ENCODE peak calls at places on chromosome 15, in seven cellular contexts. I is PC-9; C is uterus; X is CD8-positive, alpha-beta memory T cell; M is body of pancreas; R is transverse colon; P is CD8-positive, alpha-beta T cell. W is an unnamed sample.

GRCh38 chr15:76328106-76328696 is 8.4 kb upstream of the ISL2 start:
- DNase-seq in I (no peak), C (no peak), X (no peak), M (no peak), R (no peak), P (no peak), W (no peak)

GRCh38 chr15:71374607-71375352 is 259.5 kb downstream of the THSD4 start:
- DNase-seq in I (no peak), C (no peak), X (no peak), M (no peak), R (peak; percentile 24), P (no peak), W (no peak)

GRCh38 chr15:33200444-33200843 is 5.9 kb upstream of the FMN1 start:
- DNase-seq in I (peak; percentile 55), C (no peak), X (no peak), M (no peak), R (no peak), P (no peak), W (no peak)

GRCh38 chr15:56365075-56365711 is at the start of gene TEX9:
- DNase-seq in I (peak; percentile 66), C (peak; percentile 83), X (peak; percentile 40), M (peak; percentile 88), R (peak; percentile 91), P (peak; percentile 42), W (peak; percentile 60)

GRCh38 chr15:22913646-22914380 is 66.4 kb downstream of the CYFIP1 start:
- DNase-seq in I (no peak), C (no peak), X (no peak), M (no peak), R (no peak), P (no peak), W (no peak)

GRCh38 chr15:73082719-73083275 is 30.5 kb downstream of the NEO1 start:
- DNase-seq in I (no peak), C (no peak), X (no peak), M (no peak), R (no peak), P (no peak), W (no peak)

GRCh38 chr15:62107561-62108110 is 40.9 kb downstream of the C2CD4A start:
- DNase-seq in I (no peak), C (no peak), X (no peak), M (no peak), R (no peak), P (no peak), W (no peak)

GRCh38 chr15:92780816-92781215 is 119.3 kb upstream of the CHD2 start:
- DNase-seq in I (no peak), C (no peak), X (no peak), M (no peak), R (no peak), P (no peak), W (no peak)

GRCh38 chr15:68595761-68596160 is 17.0 kb downstream of the CORO2B start:
- DNase-seq in I (no peak), C (no peak), X (no peak), M (no peak), R (no peak), P (no peak), W (no peak)

GRCh38 chr15:58486564-58486963 is 54.8 kb downstream of the LIPC start:
- DNase-seq in I (no peak), C (no peak), X (no peak), M (no peak), R (no peak), P (no peak), W (no peak)

GRCh38 chr15:38514601-38515000 is 50.0 kb downstream of the RASGRP1 start:
- DNase-seq in I (no peak), C (no peak), X (no peak), M (no peak), R (no peak), P (no peak), W (no peak)

GRCh38 chr15:57647071-57647790 is 55.5 kb downstream of the MYZAP start:
- DNase-seq in I (no peak), C (no peak), X (no peak), M (no peak), R (no peak), P (no peak), W (no peak)

GRCh38 chr15:101215681-101216080 is 36.2 kb downstream of the CHSY1 start:
- DNase-seq in I (no peak), C (no peak), X (no peak), M (no peak), R (no peak), P (no peak), W (no peak)

GRCh38 chr15:66965201-66965900 is 100.1 kb upstream of the SMAD3 start:
- DNase-seq in I (no peak), C (no peak), X (no peak), M (no peak), R (no peak), P (no peak), W (no peak)

GRCh38 chr15:48643776-48644497 is 1.6 kb downstream of the FBN1 start:
- DNase-seq in I (no peak), C (no peak), X (no peak), M (no peak), R (no peak), P (no peak), W (no peak)

GRCh38 chr15:51193526-51193925 is 98.8 kb upstream of the TNFAIP8L3 start:
- DNase-seq in I (no peak), C (no peak), X (no peak), M (no peak), R (no peak), P (no peak), W (no peak)

GRCh38 chr15:101148881-101149664 is 102.8 kb downstream of the CHSY1 start:
- DNase-seq in I (no peak), C (no peak), X (no peak), M (no peak), R (no peak), P (no peak), W (no peak)

GRCh38 chr15:73344051-73344450 is 24.7 kb downstream of the HCN4 start:
- DNase-seq in I (no peak), C (no peak), X (no peak), M (no peak), R (no peak), P (no peak), W (no peak)

GRCh38 chr15:77992356-77993222 is 84.9 kb downstream of the TBC1D2B start:
- DNase-seq in I (no peak), C (no peak), X (no peak), M (peak; percentile 63), R (no peak), P (no peak), W (no peak)

GRCh38 chr15:77988386-77989301 is 88.9 kb downstream of the TBC1D2B start:
- DNase-seq in I (no peak), C (peak; percentile 18), X (no peak), M (peak; percentile 52), R (no peak), P (no peak), W (no peak)

GRCh38 chr15:77991029-77991406 is 86.5 kb downstream of the TBC1D2B start:
- DNase-seq in I (no peak), C (no peak), X (no peak), M (no peak), R (no peak), P (no peak), W (no peak)

GRCh38 chr15:77998592-77998991 is 78.9 kb downstream of the TBC1D2B start:
- DNase-seq in I (no peak), C (no peak), X (no peak), M (no peak), R (no peak), P (no peak), W (no peak)

GRCh38 chr15:77993374-77993911 is 84.1 kb downstream of the TBC1D2B start:
- DNase-seq in I (no peak), C (no peak), X (no peak), M (no peak), R (no peak), P (no peak), W (no peak)
- H3K27me3 ChIP-seq in I (no peaks in the 10 kb centered on the region), C (no peaks in the 10 kb centered on the region), X (no peaks in the 10 kb centered on the region), M (no peaks in the 10 kb centered on the region), R (no peaks in the 10 kb centered on the region), P (no peaks in the 10 kb centered on the region), W (no peaks in the 10 kb centered on the region)

DNA sequence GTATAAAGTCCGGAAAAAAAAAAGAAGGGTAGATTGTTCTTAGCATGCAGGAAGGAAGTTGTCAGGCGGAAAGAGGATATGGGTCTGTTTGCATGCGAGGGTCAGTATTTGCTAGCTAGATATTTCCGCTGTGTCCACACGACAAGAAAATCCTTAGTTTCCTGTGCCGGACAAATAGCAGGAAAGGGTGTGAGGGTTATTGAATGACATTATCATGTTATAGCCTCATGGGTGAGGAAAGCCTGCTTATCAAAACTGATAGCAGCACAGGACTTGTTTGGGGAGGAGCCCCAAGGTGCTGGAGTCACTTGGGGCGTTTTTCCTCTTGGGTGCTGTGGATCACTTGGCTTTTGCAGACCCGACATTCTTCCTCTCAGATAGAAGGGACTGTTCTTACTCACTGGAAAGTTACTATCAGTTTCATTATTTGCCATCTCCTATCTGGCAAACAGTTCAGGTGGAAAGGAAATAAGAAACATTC is 127.2 kb upstream of the DPH6 start:
- DNase-seq in I (no peak), C (no peak), X (no peak), M (no peak), R (no peak), P (no peak), W (no peak)
- H3K4me3 ChIP-seq in I (no peak overlapping the region), C (no peak overlapping the region), X (no peak overlapping the region), M (no peak overlapping the region), R (no peak overlapping the region), P (peak overlapping the region; percentile 15), W (no peak overlapping the region)

DNA sequence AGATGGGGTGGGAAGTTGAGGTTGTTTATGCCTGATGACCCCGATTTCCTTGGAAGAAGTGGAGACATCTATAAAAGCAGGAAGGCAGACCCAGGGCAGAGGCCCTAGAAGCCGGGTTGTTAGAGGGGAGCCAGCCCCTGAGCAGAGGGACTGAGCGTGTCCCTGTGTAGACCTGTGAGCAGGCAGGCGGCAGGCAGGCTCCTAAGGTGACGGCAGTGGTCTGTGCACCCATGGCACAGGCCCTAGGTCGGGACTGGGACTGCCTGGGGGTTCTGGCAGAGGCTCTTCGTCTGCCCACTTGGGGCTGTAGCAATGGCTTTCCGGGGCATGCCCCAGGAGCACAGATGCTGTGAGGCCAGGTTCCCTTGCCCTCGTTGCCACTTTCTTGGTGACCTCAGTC is 9.9 kb downstream of the SEMA4B start:
- DNase-seq in I (no peak), C (no peak), X (no peak), M (no peak), R (no peak), P (no peak), W (no peak)
- H3K4me1 ChIP-seq in I (peaks cover 94% of the 10 kb centered on the region), C (no peaks in the 10 kb centered on the region), X (peaks cover 10% of the 10 kb centered on the region), M (peaks cover 63% of the 10 kb centered on the region), R (peaks cover 39% of the 10 kb centered on the region), P (no peaks in the 10 kb centered on the region), W (peaks cover 22% of the 10 kb centered on the region)

GRCh38 chr15:69748131-69748530 is 295.5 kb downstream of the RPLP1 start:
- DNase-seq in I (no peak), C (no peak), X (no peak), M (no peak), R (no peak), P (no peak), W (no peak)

GRCh38 chr15:69748700-69749099 is 296.1 kb downstream of the RPLP1 start:
- DNase-seq in I (no peak), C (no peak), X (no peak), M (no peak), R (no peak), P (no peak), W (no peak)

GRCh38 chr15:69749274-69749673 is 296.7 kb downstream of the RPLP1 start:
- DNase-seq in I (no peak), C (no peak), X (no peak), M (no peak), R (no peak), P (no peak), W (no peak)

GRCh38 chr15:69744421-69745162 is 292.0 kb downstream of the RPLP1 start:
- DNase-seq in I (no peak), C (no peak), X (no peak), M (no peak), R (no peak), P (no peak), W (no peak)

GRCh38 chr15:69747193-69747592 is 294.6 kb downstream of the RPLP1 start:
- DNase-seq in I (no peak), C (no peak), X (no peak), M (no peak), R (no peak), P (no peak), W (no peak)
- H3K27me3 ChIP-seq in I (no peaks in the 10 kb centered on the region), C (no peaks in the 10 kb centered on the region), X (no peaks in the 10 kb centered on the region), M (no peaks in the 10 kb centered on the region), R (peaks cover 10% of the 10 kb centered on the region), P (peaks cover 4% of the 10 kb centered on the region), W (no peaks in the 10 kb centered on the region)

W was measured in CD4-positive, alpha-beta memory T cell.